ENCODE peak calls at places on chromosome 15, in six cellular contexts. One of them, this sample, is unnamed.

GRCh38 chr15:32765236-32765635 is 47.4 kb downstream of the GREM1 start:
- DNase-seq in NCI-H1105: no peak
- DNase-seq in islet precursor cell: no peak
- DNase-seq in kidney tubule cell: no peak
- DNase-seq in body of pancreas: no peak
- DNase-seq in NCI-H1436 treated with DMSO at 0.1 percent for 48 hours: no peak
- DNase-seq in this sample: no peak

GRCh38 chr15:57345584-57345983 is 30.7 kb upstream of the CGNL1 start:
- DNase-seq in NCI-H1436 treated with DMSO at 0.1 percent for 48 hours: no peak
- DNase-seq in kidney tubule cell: peak
- DNase-seq in body of pancreas: no peak
- DNase-seq in NCI-H1105: no peak
- DNase-seq in islet precursor cell: peak
- DNase-seq in this sample: no peak

GRCh38 chr15:27694506-27695077 is 404.5 kb downstream of the OCA2 start:
- DNase-seq in NCI-H1436 treated with DMSO at 0.1 percent for 48 hours: no peak
- DNase-seq in body of pancreas: no peak
- DNase-seq in islet precursor cell: no peak
- DNase-seq in NCI-H1105: no peak
- DNase-seq in kidney tubule cell: peak
- DNase-seq in this sample: no peak

GRCh38 chr15:53811530-53811929 is 52.1 kb upstream of the WDR72 start:
- DNase-seq in islet precursor cell: no peak
- DNase-seq in kidney tubule cell: peak
- DNase-seq in body of pancreas: no peak
- DNase-seq in NCI-H1105: peak
- DNase-seq in NCI-H1436 treated with DMSO at 0.1 percent for 48 hours: no peak
- DNase-seq in this sample: no peak

GRCh38 chr15:78265752-78266224 is 1.4 kb downstream of the DNAJA4 start:
- DNase-seq in body of pancreas: no peak
- DNase-seq in NCI-H1436 treated with DMSO at 0.1 percent for 48 hours: no peak
- DNase-seq in islet precursor cell: no peak
- DNase-seq in kidney tubule cell: peak
- DNase-seq in NCI-H1105: no peak
- DNase-seq in this sample: peak

GRCh38 chr15:43505723-43506122 is 11.7 kb upstream of the MAP1A start:
- DNase-seq in body of pancreas: no peak
- DNase-seq in NCI-H1436 treated with DMSO at 0.1 percent for 48 hours: no peak
- DNase-seq in islet precursor cell: no peak
- DNase-seq in NCI-H1105: no peak
- DNase-seq in kidney tubule cell: no peak
- DNase-seq in this sample: no peak

GRCh38 chr15:73683624-73684536 is at the start of gene CD276:
- DNase-seq in NCI-H1436 treated with DMSO at 0.1 percent for 48 hours: no peak
- DNase-seq in kidney tubule cell: peak
- DNase-seq in islet precursor cell: peak
- DNase-seq in body of pancreas: peak
- DNase-seq in NCI-H1105: no peak
- DNase-seq in this sample: peak

GRCh38 chr15:62569460-62570404 is 404.6 kb upstream of the C2CD4B start:
- DNase-seq in body of pancreas: peak
- DNase-seq in NCI-H1105: peak
- DNase-seq in kidney tubule cell: peak
- DNase-seq in NCI-H1436 treated with DMSO at 0.1 percent for 48 hours: no peak
- DNase-seq in islet precursor cell: no peak
- DNase-seq in this sample: peak

GRCh38 chr15:77243716-77244401 is 172.9 kb upstream of the TSPAN3 start:
- DNase-seq in body of pancreas: no peak
- DNase-seq in NCI-H1105: no peak
- DNase-seq in NCI-H1436 treated with DMSO at 0.1 percent for 48 hours: no peak
- DNase-seq in islet precursor cell: no peak
- DNase-seq in kidney tubule cell: no peak
- DNase-seq in this sample: no peak

This sample was measured in mammary epithelial cell.